ENCODE peak calls at places on chromosome 2, in seven cellular contexts. G is tibial artery, V is NT2/D1, J is tibial nerve, W is fibroblast of lung, N is MG63, M is brain microvascular endothelial cell. Y is an unnamed sample. For H3K36me3, the result is how much of the 10 kb centered on the place peaks cover.

GRCh38 chr2:119734051-119734450 is 25.7 kb upstream of the PTPN4 start:
- DNase-seq in G (no peak), V (no peak), J (no peak), W (no peak), N (no peak), M (no peak), Y (no peak)

GRCh38 chr2:209666296-209666695 is 105.3 kb upstream of the UNC80 start:
- DNase-seq in G (no peak), V (no peak), J (no peak), W (no peak), N (no peak), M (no peak), Y (no peak)

GRCh38 chr2:230706966-230707365 is 5.7 kb upstream of the CAB39 start:
- DNase-seq in G (no peak), V (no peak), J (no peak), W (no peak), N (no peak), M (no peak), Y (no peak)

GRCh38 chr2:119367472-119368099 is 809 bp downstream of the DBI start:
- DNase-seq in G (peak), V (no peak), J (no peak), W (peak), N (peak), M (no peak), Y (no peak)

GRCh38 chr2:148617219-148617618 is 27.3 kb upstream of the EPC2 start:
- DNase-seq in G (no peak), V (no peak), J (no peak), W (no peak), N (no peak), M (no peak), Y (no peak)

GRCh38 chr2:79511320-79511951 is 1.4 kb upstream of the CTNNA2 start:
- DNase-seq in G (no peak), V (peak), J (no peak), W (peak), N (peak), M (no peak), Y (peak)

GRCh38 chr2:209425082-209426071 is 1.5 kb downstream of the MAP2 start:
- DNase-seq in G (no peak), V (peak), J (no peak), W (peak), N (peak), M (peak), Y (peak)

GRCh38 chr2:234446404-234447076 is 50.3 kb downstream of the ARL4C start:
- DNase-seq in G (peak), V (no peak), J (peak), W (no peak), N (no peak), M (no peak), Y (peak)

GRCh38 chr2:63729362-63729761 is 112.3 kb upstream of the UGP2 start:
- DNase-seq in G (no peak), V (no peak), J (no peak), W (no peak), N (no peak), M (no peak), Y (no peak)

GRCh38 chr2:152167070-152167469 is 8.5 kb downstream of the STAM2 start:
- DNase-seq in G (no peak), V (no peak), J (no peak), W (no peak), N (no peak), M (no peak), Y (no peak)

GRCh38 chr2:90207454-90208058 is 1516.1 kb downstream of the RPIA start:
- DNase-seq in G (no peak), V (no peak), J (no peak), W (no peak), N (no peak), M (no peak), Y (peak)

GRCh38 chr2:33038230-33038629 is 91.5 kb downstream of the LTBP1 start:
- DNase-seq in G (no peak), V (no peak), J (no peak), W (no peak), N (no peak), M (no peak), Y (peak)

GRCh38 chr2:42725657-42726056 is 38.3 kb downstream of the OXER1 start:
- DNase-seq in G (peak), V (no peak), J (no peak), W (no peak), N (no peak), M (no peak), Y (peak)

GRCh38 chr2:237743561-237744269 is 54.9 kb upstream of the RBM44 start:
- DNase-seq in G (no peak), V (no peak), J (no peak), W (no peak), N (no peak), M (peak), Y (peak)

DNA sequence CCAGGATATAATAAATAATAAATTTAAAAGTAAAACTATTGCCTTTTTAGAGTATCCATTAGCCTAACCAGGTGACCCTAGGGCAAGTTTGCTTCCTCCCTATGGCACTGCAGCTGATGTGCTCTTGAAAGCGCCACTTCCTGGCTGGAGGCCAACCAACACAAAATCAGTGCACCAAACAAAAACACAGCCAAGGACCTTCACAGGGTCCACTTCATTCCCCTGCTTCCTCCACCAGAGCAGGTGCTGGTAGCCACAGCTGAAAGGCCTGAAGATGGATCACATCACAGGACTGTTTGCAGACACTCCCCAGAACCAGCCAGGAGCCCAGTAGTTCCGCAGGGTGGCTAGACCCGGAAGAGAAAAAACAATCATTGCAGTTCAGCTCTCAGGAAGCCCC is 108.8 kb downstream of the TWIST2 start:
- DNase-seq in G (no peak), V (no peak), J (no peak), W (no peak), N (no peak), M (no peak), Y (no peak)
- H3K36me3 ChIP-seq in G (under half), V (under half), J (under half), W (under half), N (under half), M (under half), Y (under half)

DNA sequence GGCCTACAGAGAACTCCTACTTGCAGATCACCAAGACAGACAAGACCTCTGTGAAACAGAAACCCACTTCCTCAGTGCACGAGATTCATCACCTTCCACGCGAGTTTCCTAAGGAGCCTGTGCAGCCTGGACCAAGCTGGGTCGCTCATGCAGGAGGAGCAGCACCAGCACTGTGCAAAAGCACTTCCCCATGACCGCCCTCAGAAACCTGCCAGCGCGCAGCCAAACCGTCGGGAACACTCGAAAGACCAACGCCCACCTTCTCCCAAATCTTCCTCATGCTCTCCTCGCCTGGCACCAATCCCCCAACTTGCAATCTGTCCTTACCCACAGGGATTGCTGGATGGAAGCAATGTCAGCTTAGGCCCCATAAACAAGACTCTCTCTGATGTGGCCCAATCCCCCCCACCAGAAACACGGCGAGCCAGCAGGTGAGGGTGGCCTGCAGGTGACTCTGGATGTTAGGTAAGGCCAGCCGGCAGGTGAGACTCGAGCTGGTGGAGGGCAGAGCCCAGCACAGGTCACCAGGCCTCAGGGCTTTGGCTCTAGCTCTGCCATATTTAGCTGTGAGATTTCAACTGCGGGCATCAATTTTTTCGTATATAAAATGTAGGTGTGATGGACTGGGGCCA is 69.4 kb downstream of the PXDN start:
- DNase-seq in G (no peak), V (no peak), J (no peak), W (no peak), N (no peak), M (no peak), Y (no peak)
- H3K36me3 ChIP-seq in G (half or more), V (half or more), J (under half), W (under half), N (half or more), M (half or more), Y (under half)

GRCh38 chr2:74092236-74092635 is 55.5 kb downstream of the BOLA3 start:
- DNase-seq in G (no peak), V (no peak), J (peak), W (no peak), N (no peak), M (peak), Y (no peak)

GRCh38 chr2:74093840-74094239 is 53.9 kb downstream of the BOLA3 start:
- DNase-seq in G (no peak), V (no peak), J (no peak), W (no peak), N (no peak), M (no peak), Y (no peak)

GRCh38 chr2:74093426-74093825 is 54.3 kb downstream of the BOLA3 start:
- DNase-seq in G (no peak), V (no peak), J (no peak), W (no peak), N (no peak), M (no peak), Y (no peak)

GRCh38 chr2:74089816-74090745 is 57.6 kb downstream of the BOLA3 start:
- DNase-seq in G (no peak), V (no peak), J (no peak), W (no peak), N (no peak), M (no peak), Y (no peak)

DNA sequence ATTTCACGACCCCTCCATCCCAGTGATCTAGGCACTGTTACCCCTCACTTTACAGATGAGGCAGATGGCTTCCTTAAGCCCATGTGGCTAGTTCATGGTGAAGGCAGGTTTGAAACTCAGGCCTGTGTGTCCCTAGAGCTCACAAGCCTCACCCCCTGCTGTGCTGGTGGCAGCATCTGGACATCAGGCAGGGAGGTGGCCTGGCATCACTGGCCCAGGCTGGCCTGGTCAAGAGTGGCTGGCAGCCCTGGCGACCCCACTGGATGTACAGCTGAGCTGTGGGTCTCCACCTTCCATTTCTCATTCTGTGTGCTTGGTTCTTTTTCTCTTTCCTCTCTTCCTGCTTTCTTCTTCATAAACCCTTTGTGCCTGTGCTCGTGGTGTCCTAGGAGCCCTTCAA is 56.3 kb downstream of the BOLA3 start:
- DNase-seq in G (no peak), V (no peak), J (no peak), W (no peak), N (no peak), M (no peak), Y (no peak)
- H3K36me3 ChIP-seq in G (under half), V (under half), J (under half), W (under half), N (under half), M (under half), Y (under half)

DNA sequence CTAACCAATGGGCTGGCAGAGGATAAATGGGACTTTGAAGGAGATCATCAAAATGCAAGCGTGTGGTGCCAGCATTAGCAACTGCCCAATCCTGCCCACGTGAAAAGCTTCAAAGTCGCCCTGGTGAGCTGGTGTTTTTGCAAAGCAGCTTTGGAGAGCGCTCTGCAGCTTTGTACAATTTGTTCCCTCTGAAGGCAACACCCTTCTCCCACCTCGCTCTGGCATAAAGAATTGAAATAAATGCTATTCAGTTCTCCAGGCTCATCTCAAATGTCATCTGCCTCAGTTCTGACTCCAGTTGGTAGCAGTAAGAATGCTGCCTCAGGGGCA is 3.5 kb downstream of the COPS9 start:
- DNase-seq in G (peak), V (no peak), J (no peak), W (no peak), N (no peak), M (no peak), Y (no peak)
- H3K36me3 ChIP-seq in G (half or more), V (half or more), J (under half), W (under half), N (under half), M (under half), Y (under half)

GRCh38 chr2:68871159-68871764 is at the start of gene BMP10:
- DNase-seq in G (no peak), V (no peak), J (no peak), W (no peak), N (no peak), M (no peak), Y (no peak)

DNA sequence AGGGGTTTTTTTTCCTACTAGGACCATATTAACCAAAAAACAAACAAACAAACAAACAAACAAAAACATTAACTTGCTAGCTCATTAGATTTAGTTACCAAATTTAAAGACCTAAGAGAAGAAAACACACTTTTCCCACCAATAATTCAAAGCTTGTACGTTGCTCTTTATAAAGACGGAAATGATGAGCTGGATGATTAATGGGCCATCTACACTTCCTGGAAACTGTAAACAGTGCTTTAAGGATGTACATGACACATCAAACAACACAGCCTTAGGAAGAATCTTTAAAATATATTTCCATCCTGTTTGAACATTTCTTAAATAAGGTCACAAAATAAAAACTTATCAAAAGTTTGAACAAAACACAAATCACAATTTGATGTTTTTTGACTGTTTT is 982 bp downstream of the BMP10 start:
- DNase-seq in G (no peak), V (no peak), J (no peak), W (no peak), N (no peak), M (no peak), Y (peak)
- H3K36me3 ChIP-seq in G (under half), V (under half), J (under half), W (under half), N (under half), M (under half), Y (under half)

GRCh38 chr2:120961396-120961795 is 225.7 kb downstream of the GLI2 start:
- DNase-seq in G (no peak), V (no peak), J (no peak), W (no peak), N (no peak), M (no peak), Y (no peak)
- H3K36me3 ChIP-seq in G (under half), V (half or more), J (under half), W (under half), N (under half), M (under half), Y (under half)

Y was measured in bronchial epithelial cell.